ENCODE peak calls at places on chromosomes 11 and 22, in five cellular contexts. G is SK-N-SH, P is OCI-LY7, C is nephron progenitor cell, Y is lower lobe of right lung. U is an unnamed sample.

GRCh38 chr22:49351761-49352221 is 475.9 kb downstream of the BRD1 start:
- DNase-seq in G (peak), P (peak), C (no peak), Y (peak), U (peak)

GRCh38 chr11:47185305-47186075 is 744 bp downstream of the PACSIN3 start:
- DNase-seq in G (peak), P (no peak), C (peak), Y (peak), U (peak)

GRCh38 chr11:120780239-120780638 is 243.7 kb upstream of the TBCEL start:
- DNase-seq in G (no peak), P (no peak), C (no peak), Y (no peak), U (no peak)

GRCh38 chr11:124900464-124900863 is 2.8 kb upstream of the ROBO4 start:
- DNase-seq in G (peak), P (no peak), C (no peak), Y (no peak), U (peak)

GRCh38 chr11:48103621-48104561 is 112.7 kb upstream of the OR4B1 start:
- DNase-seq in G (no peak), P (no peak), C (no peak), Y (no peak), U (peak)

GRCh38 chr22:49290286-49290685 is 537.4 kb downstream of the BRD1 start:
- DNase-seq in G (no peak), P (no peak), C (no peak), Y (no peak), U (peak)

GRCh38 chr11:116649268-116649667 is 123.5 kb downstream of the BUD13 start:
- DNase-seq in G (no peak), P (no peak), C (no peak), Y (no peak), U (no peak)

GRCh38 chr22:22380098-22381030 is 128.2 kb downstream of the ZNF280B start:
- DNase-seq in G (peak), P (peak), C (peak), Y (no peak), U (no peak)

GRCh38 chr11:134498326-134499139 is 86.5 kb upstream of the B3GAT1 start:
- DNase-seq in G (no peak), P (no peak), C (no peak), Y (no peak), U (no peak)

GRCh38 chr22:30933457-30933856 is 35.1 kb downstream of the MORC2 start:
- DNase-seq in G (no peak), P (no peak), C (no peak), Y (no peak), U (no peak)

GRCh38 chr11:9738126-9738525 is 74.2 kb downstream of the SWAP70 start:
- DNase-seq in G (no peak), P (peak), C (no peak), Y (no peak), U (no peak)

GRCh38 chr11:78061088-78061920 is 2.4 kb upstream of the THRSP start:
- DNase-seq in G (peak), P (no peak), C (no peak), Y (no peak), U (no peak)

GRCh38 chr11:102279641-102280170 is 37.6 kb upstream of the BIRC3 start:
- DNase-seq in G (no peak), P (no peak), C (no peak), Y (no peak), U (no peak)

GRCh38 chr11:108530426-108530825 is 32.2 kb upstream of the POGLUT3 start:
- DNase-seq in G (no peak), P (no peak), C (no peak), Y (no peak), U (no peak)

GRCh38 chr11:2375341-2375853 is 1.7 kb upstream of the CD81 start:
- DNase-seq in G (no peak), P (no peak), C (no peak), Y (peak), U (no peak)

GRCh38 chr11:133719532-133720235 is 125.6 kb downstream of the SPATA19 start:
- DNase-seq in G (no peak), P (no peak), C (no peak), Y (no peak), U (no peak)

GRCh38 chr11:11016123-11016522 is 158.3 kb upstream of the ZBED5 start:
- DNase-seq in G (no peak), P (no peak), C (no peak), Y (no peak), U (no peak)

GRCh38 chr11:36056160-36056751 is 112.4 kb downstream of the LDLRAD3 start:
- DNase-seq in G (peak), P (no peak), C (peak), Y (no peak), U (no peak)

GRCh38 chr22:23116506-23117263 is 25.1 kb downstream of the RSPH14 start:
- DNase-seq in G (no peak), P (no peak), C (no peak), Y (no peak), U (no peak)

GRCh38 chr11:10931761-10932700 is 74.2 kb upstream of the ZBED5 start:
- DNase-seq in G (no peak), P (no peak), C (peak), Y (peak), U (no peak)

GRCh38 chr22:38834991-38835390 is 8.8 kb downstream of the NPTXR start:
- DNase-seq in G (no peak), P (no peak), C (no peak), Y (peak), U (no peak)

GRCh38 chr11:43270468-43270867 is 41.3 kb upstream of the API5 start:
- DNase-seq in G (no peak), P (no peak), C (no peak), Y (no peak), U (no peak)

GRCh38 chr11:43268786-43269185 is 43.0 kb upstream of the API5 start:
- DNase-seq in G (peak), P (no peak), C (no peak), Y (no peak), U (no peak)

GRCh38 chr11:43268161-43268560 is 43.6 kb upstream of the API5 start:
- DNase-seq in G (no peak), P (no peak), C (no peak), Y (no peak), U (no peak)

DNA sequence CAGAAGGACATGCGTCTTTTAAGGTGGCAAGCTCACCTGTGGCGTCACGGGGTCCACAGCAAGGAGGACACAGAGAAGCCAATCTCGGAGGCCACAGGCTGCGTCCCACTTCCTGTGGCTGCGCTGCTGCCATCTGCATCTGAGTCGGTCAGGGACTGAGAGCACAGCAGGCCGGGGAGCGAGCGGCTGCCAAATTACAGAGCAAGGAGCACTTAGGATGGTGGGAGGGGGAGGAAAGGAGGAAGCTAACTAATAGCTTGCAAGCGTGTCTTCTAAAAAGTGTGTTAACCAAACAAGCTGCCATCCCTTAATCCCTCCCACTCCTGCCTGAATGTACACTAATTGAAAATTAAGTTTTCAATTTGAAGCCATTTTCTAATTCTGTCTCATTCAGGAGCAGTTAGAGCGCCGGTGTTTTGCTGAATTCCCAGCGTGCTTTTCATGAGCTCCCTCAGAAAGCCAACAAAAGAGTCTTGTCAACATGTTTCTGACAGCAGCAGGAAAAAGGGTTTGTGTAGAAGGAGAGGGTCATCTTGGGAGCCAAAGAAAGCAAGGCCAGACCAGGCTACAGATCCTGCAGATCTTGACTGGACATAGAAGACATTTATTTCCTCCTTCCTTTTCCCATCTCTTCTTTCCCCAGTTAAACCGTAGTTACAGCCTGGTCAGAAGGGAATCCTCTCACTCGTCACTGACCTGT is 42.4 kb upstream of the API5 start:
- DNase-seq in G (peak), P (no peak), C (peak), Y (no peak), U (no peak)
- TF ChIP-seq CTCF in G (no peak), P (no peak), C (no peak), Y (no peak), U (no peak)

GRCh38 chr22:29106839-29107238 is 34.0 kb downstream of the KREMEN1 start:
- DNase-seq in G (no peak), P (no peak), C (no peak), Y (no peak), U (no peak)
- TF ChIP-seq CTCF in G (no peak), P (no peak), C (no peak), Y (no peak), U (no peak)

GRCh38 chr11:75145972-75146519 is 4.9 kb upstream of the SLCO2B1 start:
- DNase-seq in G (no peak), P (no peak), C (no peak), Y (no peak), U (no peak)
- TF ChIP-seq CTCF in G (no peak), P (no peak), C (no peak), Y (no peak), U (no peak)

GRCh38 chr11:811446-812245 is 1.9 kb downstream of the RPLP2 start:
- DNase-seq in G (no peak), P (no peak), C (no peak), Y (no peak), U (no peak)

GRCh38 chr11:808427-809286 is 1.1 kb upstream of the RPLP2 start:
- DNase-seq in G (peak), P (peak), C (no peak), Y (no peak), U (no peak)

GRCh38 chr11:810040-810567 is 337 bp downstream of the RPLP2 start:
- DNase-seq in G (no peak), P (no peak), C (no peak), Y (no peak), U (no peak)

GRCh38 chr11:812390-812789 is 2.6 kb downstream of the RPLP2 start:
- DNase-seq in G (no peak), P (no peak), C (no peak), Y (no peak), U (no peak)

GRCh38 chr11:809287-810039 is at the start of gene RPLP2:
- DNase-seq in G (peak), P (peak), C (peak), Y (peak), U (peak)
- TF ChIP-seq CTCF in G (no peak), P (no peak), C (no peak), Y (no peak), U (no peak)

GRCh38 chr22:45762545-45763235 is 91.1 kb downstream of the ATXN10 start:
- DNase-seq in G (no peak), P (no peak), C (no peak), Y (no peak), U (no peak)
- TF ChIP-seq CTCF in G (no peak), P (no peak), C (no peak), Y (no peak), U (no peak)

GRCh38 chr11:64088159-64089026 is 52.7 kb downstream of the FLRT1 start:
- DNase-seq in G (no peak), P (peak), C (no peak), Y (no peak), U (no peak)
- TF ChIP-seq CTCF in G (peak), P (peak), C (no peak), Y (peak), U (peak)

GRCh38 chr11:57663975-57664374 is 3.9 kb upstream of the ZDHHC5 start:
- DNase-seq in G (no peak), P (no peak), C (no peak), Y (no peak), U (no peak)

GRCh38 chr11:57667065-57667714 is 724 bp upstream of the ZDHHC5 start:
- DNase-seq in G (peak), P (peak), C (peak), Y (peak), U (peak)

GRCh38 chr11:57658023-57658361 is 430 bp downstream of the CLP1 start:
- DNase-seq in G (no peak), P (peak), C (no peak), Y (no peak), U (no peak)

GRCh38 chr11:57659669-57660068 is 2.1 kb downstream of the CLP1 start:
- DNase-seq in G (no peak), P (no peak), C (no peak), Y (no peak), U (no peak)

GRCh38 chr11:57662893-57663292 is 5.0 kb upstream of the ZDHHC5 start:
- DNase-seq in G (no peak), P (peak), C (no peak), Y (no peak), U (no peak)
- TF ChIP-seq CTCF in G (peak), P (peak), C (no peak), Y (no peak), U (peak)

DNA sequence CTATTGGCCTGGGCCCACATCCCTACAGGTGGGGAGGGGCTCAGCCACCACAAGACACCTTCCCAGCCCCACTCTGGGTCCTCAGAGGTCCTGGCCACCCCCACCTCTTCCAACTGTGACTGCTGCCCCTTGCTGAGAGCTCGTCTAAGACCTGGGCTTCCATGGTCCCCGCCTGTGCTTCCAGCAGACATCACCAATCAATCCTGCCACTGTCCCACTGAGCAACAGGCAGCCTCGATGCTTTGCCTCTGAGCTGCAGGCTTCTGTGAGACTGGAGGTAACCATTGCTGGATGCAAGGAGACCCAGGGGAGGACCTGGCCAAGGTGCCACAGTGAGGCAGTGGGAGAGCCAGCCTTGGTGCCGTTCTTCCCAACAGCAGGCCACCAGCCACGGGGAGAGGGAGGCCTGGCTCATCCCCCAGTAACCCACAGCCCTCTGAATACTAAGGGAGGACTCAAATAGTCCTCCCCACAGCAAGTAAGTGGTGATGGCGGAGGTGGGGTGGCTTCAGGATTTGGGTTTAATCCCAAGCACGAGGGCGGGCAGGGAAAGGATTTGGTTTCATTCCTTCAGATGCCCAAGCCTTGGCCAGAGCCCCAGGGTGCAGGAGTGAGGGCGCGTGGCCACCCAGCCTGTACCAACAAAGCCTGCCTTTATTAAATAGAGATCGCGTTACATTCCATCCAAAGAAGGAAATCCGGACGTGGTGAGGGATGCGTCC is 5.5 kb upstream of the FADS3 start:
- DNase-seq in G (no peak), P (no peak), C (no peak), Y (no peak), U (no peak)
- TF ChIP-seq CTCF in G (no peak), P (no peak), C (no peak), Y (no peak), U (no peak)

U was measured in type B pancreatic cell.